ENCODE peak calls at places on chromosomes 1 and 21, in ten cellular contexts. D, G, N, F, B, M, U, O, C and P are unnamed samples.
A peak's percentile ranks its signal among the peaks of the same experiment; 100 is the strongest.

GRCh38 chr21:27570306-27570868 is 603.5 kb upstream of the ADAMTS5 start:
- DNase-seq in G (no peak), O (no peak), N (no peak), D (peak; percentile 69), F (no peak), B (no peak), M (peak; percentile 8), C (no peak), U (peak; percentile 15), P (no peak)

GRCh38 chr1:203742446-203742845 is 22.5 kb upstream of the LAX1 start:
- DNase-seq in M (no peak), N (no peak), F (no peak), D (no peak), O (no peak), G (peak; percentile 33), U (no peak), C (no peak), B (no peak), P (no peak)

GRCh38 chr21:34589511-34590282 is 25.2 kb downstream of the RCAN1 start:
- DNase-seq in M (no peak), U (no peak), B (no peak), G (no peak), D (no peak), N (no peak), O (no peak), F (no peak), C (no peak), P (no peak)

GRCh38 chr1:84632975-84633427 is 57.3 kb downstream of the SSX2IP start:
- DNase-seq in U (no peak), F (no peak), M (peak; percentile 49), G (peak; percentile 71), D (no peak), C (no peak), N (no peak), B (peak; percentile 70), O (no peak), P (peak; percentile 30)

GRCh38 chr1:117123274-117123673 is 1.7 kb upstream of the TRIM45 start:
- DNase-seq in M (no peak), U (no peak), G (no peak), D (no peak), C (no peak), N (no peak), O (no peak), B (no peak), F (no peak), P (no peak)

GRCh38 chr1:27872059-27872801 is at the start of gene THEMIS2:
- DNase-seq in U (no peak), O (no peak), D (peak; percentile 65), M (peak; percentile 57), F (peak; percentile 86), G (peak; percentile 78), B (no peak), C (peak; percentile 68), N (peak; percentile 41), P (peak; percentile 68)

GRCh38 chr1:65063025-65063424 is 85.0 kb upstream of the AK4 start:
- DNase-seq in D (no peak), C (no peak), B (peak; percentile 24), N (no peak), F (no peak), G (no peak), U (no peak), O (peak; percentile 20), M (no peak), P (peak; percentile 7)

GRCh38 chr21:34202553-34203332 is 129.4 kb downstream of the MRPS6 start:
- DNase-seq in F (peak; percentile 68), O (no peak), B (peak; percentile 14), M (no peak), U (no peak), D (no peak), G (no peak), N (peak; percentile 14), C (peak; percentile 55), P (no peak)

GRCh38 chr21:35223480-35224156 is 174.5 kb upstream of the RUNX1 start:
- DNase-seq in F (no peak), C (no peak), O (no peak), U (no peak), B (no peak), M (no peak), N (no peak), D (no peak), G (no peak), P (no peak)

GRCh38 chr1:2611034-2611501 is 21.7 kb downstream of the MMEL1 start:
- DNase-seq in N (peak; percentile 50), O (no peak), D (no peak), F (peak; percentile 92), C (no peak), B (no peak), M (peak; percentile 70), U (no peak), G (peak; percentile 35), P (peak; percentile 24)

GRCh38 chr1:206786212-206786886 is 14.1 kb upstream of the IL10 start:
- DNase-seq in N (no peak), M (no peak), B (no peak), D (no peak), O (no peak), U (no peak), F (no peak), C (no peak), G (no peak), P (no peak)

GRCh38 chr1:167305705-167306277 is 85.1 kb downstream of the POU2F1 start:
- DNase-seq in D (no peak), M (peak; percentile 14), G (no peak), N (no peak), U (no peak), C (no peak), O (no peak), B (no peak), F (no peak), P (no peak)

GRCh38 chr1:99648107-99648506 is 2.2 kb downstream of the PALMD start:
- DNase-seq in C (no peak), D (peak; percentile 88), B (peak; percentile 58), N (no peak), O (peak; percentile 71), G (peak; percentile 19), F (peak; percentile 36), M (no peak), U (no peak), P (peak; percentile 59)

GRCh38 chr1:205533729-205534443 is 29.4 kb downstream of the CDK18 start:
- DNase-seq in M (no peak), B (no peak), D (no peak), O (no peak), F (no peak), N (no peak), C (no peak), U (no peak), G (no peak), P (no peak)

GRCh38 chr1:170520601-170521000 is 11.4 kb upstream of the GORAB start:
- DNase-seq in N (no peak), M (no peak), B (no peak), G (no peak), O (no peak), F (no peak), U (no peak), C (no peak), D (no peak), P (no peak)

DNA sequence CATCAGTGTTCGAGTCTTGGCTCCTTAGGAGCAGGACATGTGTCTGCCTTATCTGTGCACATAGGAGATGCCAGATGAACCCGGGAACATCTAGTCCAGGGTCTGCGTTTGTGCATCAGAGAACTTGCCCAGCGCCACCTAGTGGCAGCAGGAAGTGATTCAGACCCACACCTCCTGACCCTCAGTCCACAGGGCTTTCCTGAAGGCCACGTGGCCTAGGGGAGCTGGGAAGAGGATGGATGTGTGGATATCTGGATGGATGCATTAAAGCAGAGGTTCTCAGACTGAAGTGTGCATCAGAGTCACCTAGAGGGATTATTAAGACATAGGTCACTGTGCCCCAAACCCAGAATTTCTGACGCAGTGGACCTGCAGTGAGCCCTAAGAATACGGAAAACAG is 37.3 kb downstream of the CAPN8 start:
- DNase-seq in G (peak; percentile 78), U (no peak), B (peak; percentile 61), N (peak; percentile 28), D (no peak), O (peak; percentile 50), F (peak; percentile 72), C (peak; percentile 68), M (peak; percentile 30), P (peak; percentile 28)
- TF ChIP-seq CTCF in G (peak; percentile 94), U (peak; percentile 43), B (peak; percentile 34), N (peak; percentile 70), D (peak; percentile 20), O (peak; percentile 89), F (peak; percentile 88), C (peak; percentile 68), M (peak; percentile 32), P (peak; percentile 41)

GRCh38 chr1:174949645-174950044 is 50.1 kb upstream of the CACYBP start:
- DNase-seq in G (no peak), B (no peak), D (no peak), C (no peak), N (no peak), F (no peak), U (no peak), M (no peak), O (no peak), P (no peak)
- TF ChIP-seq CTCF in G (no peak), B (no peak), D (no peak), C (no peak), N (no peak), F (no peak), U (no peak), M (no peak), O (no peak), P (no peak)

GRCh38 chr21:24826822-24827221 is 780.5 kb downstream of the MRPL39 start:
- DNase-seq in F (no peak), B (no peak), G (no peak), D (no peak), M (no peak), U (no peak), O (no peak), N (no peak), C (no peak), P (no peak)

GRCh38 chr21:24825348-24825747 is 781.9 kb downstream of the MRPL39 start:
- DNase-seq in C (no peak), B (no peak), F (no peak), D (no peak), M (no peak), N (no peak), G (no peak), O (no peak), U (no peak), P (no peak)

GRCh38 chr21:24824209-24824608 is 783.1 kb downstream of the MRPL39 start:
- DNase-seq in U (no peak), G (no peak), D (no peak), F (no peak), M (no peak), O (no peak), C (no peak), N (no peak), B (no peak), P (no peak)

DNA sequence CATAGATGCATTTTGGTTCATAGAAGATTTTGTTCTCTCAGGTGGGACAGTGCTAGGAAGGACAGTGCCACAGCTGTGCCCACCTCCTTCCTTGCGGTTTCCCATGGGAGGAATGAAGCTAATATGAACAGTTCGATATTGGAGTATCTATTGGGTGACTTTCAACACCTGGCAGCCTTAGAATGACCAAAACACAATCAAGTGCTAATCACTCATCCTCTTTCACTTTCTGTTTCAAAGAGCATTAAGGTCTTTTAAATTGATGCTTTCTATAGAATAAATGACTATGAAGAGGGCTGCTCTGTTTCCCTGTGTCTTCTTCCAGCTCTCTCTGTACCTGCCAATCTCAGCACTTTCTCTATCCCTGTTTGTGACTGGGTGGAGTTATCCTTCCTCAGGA is 784.0 kb downstream of the MRPL39 start:
- DNase-seq in U (no peak), D (no peak), C (no peak), G (no peak), N (no peak), M (no peak), F (no peak), O (no peak), B (no peak), P (no peak)
- TF ChIP-seq CTCF in U (no peak), D (no peak), C (no peak), G (no peak), N (no peak), M (no peak), F (no peak), O (no peak), B (no peak), P (no peak)

GRCh38 chr1:111556318-111557037 is 53.0 kb upstream of the ADORA3 start:
- DNase-seq in N (no peak), B (no peak), D (no peak), C (no peak), G (no peak), U (no peak), M (no peak), O (no peak), F (no peak), P (no peak)
- TF ChIP-seq CTCF in N (no peak), B (no peak), D (no peak), C (no peak), G (peak; percentile 14), U (no peak), M (no peak), O (no peak), F (no peak), P (no peak)